ENCODE peak calls at places on chromosome 15, in nine cellular contexts. One of them, this sample, is unnamed.

GRCh38 chr15:22888120-22888859 is 49.8 kb downstream of the NIPA2 start:
- DNase-seq in body of pancreas: no peak
- DNase-seq in spleen: no peak
- DNase-seq in ascending aorta: no peak
- DNase-seq in HCT116: no peak
- DNase-seq in cardiac fibroblast: peak; percentile 97
- DNase-seq in heart right ventricle: no peak
- DNase-seq in astrocyte of the spinal cord: peak; percentile 93
- DNase-seq in psoas muscle: no peak
- DNase-seq in this sample: peak; percentile 63

GRCh38 chr15:67761343-67761742 is 64.0 kb upstream of the SKOR1 start:
- DNase-seq in body of pancreas: no peak
- DNase-seq in psoas muscle: no peak
- DNase-seq in spleen: no peak
- DNase-seq in heart right ventricle: no peak
- DNase-seq in astrocyte of the spinal cord: no peak
- DNase-seq in HCT116: no peak
- DNase-seq in ascending aorta: no peak
- DNase-seq in cardiac fibroblast: no peak
- DNase-seq in this sample: no peak

GRCh38 chr15:88257311-88257901 is 867 bp upstream of the NTRK3 start:
- DNase-seq in heart right ventricle: no peak
- DNase-seq in cardiac fibroblast: no peak
- DNase-seq in psoas muscle: no peak
- DNase-seq in ascending aorta: no peak
- DNase-seq in spleen: no peak
- DNase-seq in HCT116: no peak
- DNase-seq in astrocyte of the spinal cord: no peak
- DNase-seq in body of pancreas: no peak
- DNase-seq in this sample: no peak

GRCh38 chr15:33218071-33218491 is 23.6 kb upstream of the FMN1 start:
- DNase-seq in cardiac fibroblast: no peak
- DNase-seq in ascending aorta: no peak
- DNase-seq in body of pancreas: no peak
- DNase-seq in HCT116: no peak
- DNase-seq in heart right ventricle: no peak
- DNase-seq in spleen: no peak
- DNase-seq in psoas muscle: no peak
- DNase-seq in astrocyte of the spinal cord: peak; percentile 85
- DNase-seq in this sample: no peak

GRCh38 chr15:65870889-65871533 is 1.7 kb downstream of the RAB11A start:
- DNase-seq in spleen: no peak
- DNase-seq in ascending aorta: no peak
- DNase-seq in heart right ventricle: no peak
- DNase-seq in body of pancreas: no peak
- DNase-seq in psoas muscle: no peak
- DNase-seq in astrocyte of the spinal cord: peak; percentile 54
- DNase-seq in cardiac fibroblast: peak; percentile 72
- DNase-seq in HCT116: no peak
- DNase-seq in this sample: no peak

GRCh38 chr15:64092864-64093626 is 593 bp downstream of the CIAO2A start:
- DNase-seq in heart right ventricle: peak; percentile 51
- DNase-seq in body of pancreas: peak; percentile 67
- DNase-seq in HCT116: no peak
- DNase-seq in cardiac fibroblast: peak; percentile 58
- DNase-seq in spleen: peak; percentile 88
- DNase-seq in ascending aorta: no peak
- DNase-seq in astrocyte of the spinal cord: peak; percentile 77
- DNase-seq in psoas muscle: peak; percentile 54
- DNase-seq in this sample: no peak

GRCh38 chr15:66193066-66193465 is 60.5 kb downstream of the MEGF11 start:
- DNase-seq in cardiac fibroblast: peak; percentile 16
- DNase-seq in psoas muscle: no peak
- DNase-seq in ascending aorta: no peak
- DNase-seq in HCT116: no peak
- DNase-seq in astrocyte of the spinal cord: no peak
- DNase-seq in heart right ventricle: no peak
- DNase-seq in body of pancreas: no peak
- DNase-seq in spleen: no peak
- DNase-seq in this sample: no peak

GRCh38 chr15:32705450-32705849 is 12.4 kb upstream of the GREM1 start:
- DNase-seq in HCT116: no peak
- DNase-seq in psoas muscle: no peak
- DNase-seq in astrocyte of the spinal cord: no peak
- DNase-seq in cardiac fibroblast: peak; percentile 65
- DNase-seq in ascending aorta: no peak
- DNase-seq in spleen: no peak
- DNase-seq in body of pancreas: no peak
- DNase-seq in heart right ventricle: no peak
- DNase-seq in this sample: no peak

GRCh38 chr15:80531388-80532184 is 127.4 kb downstream of the ARNT2 start:
- DNase-seq in psoas muscle: peak; percentile 40
- DNase-seq in body of pancreas: no peak
- DNase-seq in ascending aorta: no peak
- DNase-seq in astrocyte of the spinal cord: no peak
- DNase-seq in heart right ventricle: no peak
- DNase-seq in spleen: no peak
- DNase-seq in HCT116: no peak
- DNase-seq in cardiac fibroblast: no peak
- DNase-seq in this sample: no peak

GRCh38 chr15:78909791-78910228 is 35.0 kb downstream of the CTSH start:
- DNase-seq in psoas muscle: no peak
- DNase-seq in spleen: no peak
- DNase-seq in astrocyte of the spinal cord: peak; percentile 43
- DNase-seq in body of pancreas: no peak
- DNase-seq in HCT116: peak; percentile 10
- DNase-seq in cardiac fibroblast: peak; percentile 57
- DNase-seq in heart right ventricle: no peak
- DNase-seq in ascending aorta: no peak
- DNase-seq in this sample: no peak

GRCh38 chr15:74201656-74202420 is 749 bp downstream of the STRA6 start:
- DNase-seq in cardiac fibroblast: peak; percentile 69
- DNase-seq in ascending aorta: no peak
- DNase-seq in psoas muscle: no peak
- DNase-seq in heart right ventricle: no peak
- DNase-seq in astrocyte of the spinal cord: peak; percentile 94
- DNase-seq in spleen: no peak
- DNase-seq in body of pancreas: no peak
- DNase-seq in HCT116: no peak
- DNase-seq in this sample: no peak

GRCh38 chr15:32817570-32817969 is 99.8 kb downstream of the GREM1 start:
- DNase-seq in cardiac fibroblast: no peak
- DNase-seq in spleen: no peak
- DNase-seq in ascending aorta: no peak
- DNase-seq in astrocyte of the spinal cord: no peak
- DNase-seq in HCT116: no peak
- DNase-seq in body of pancreas: no peak
- DNase-seq in heart right ventricle: no peak
- DNase-seq in psoas muscle: no peak
- DNase-seq in this sample: no peak

GRCh38 chr15:80105193-80105984 is 45.9 kb downstream of the ZFAND6 start:
- DNase-seq in astrocyte of the spinal cord: peak; percentile 67
- DNase-seq in cardiac fibroblast: peak; percentile 66
- DNase-seq in heart right ventricle: no peak
- DNase-seq in HCT116: no peak
- DNase-seq in body of pancreas: no peak
- DNase-seq in psoas muscle: no peak
- DNase-seq in ascending aorta: no peak
- DNase-seq in spleen: no peak
- DNase-seq in this sample: peak; percentile 12

GRCh38 chr15:34616613-34617012 is 33.2 kb upstream of the GOLGA8B start:
- DNase-seq in spleen: no peak
- DNase-seq in heart right ventricle: no peak
- DNase-seq in ascending aorta: no peak
- DNase-seq in cardiac fibroblast: peak; percentile 65
- DNase-seq in body of pancreas: no peak
- DNase-seq in psoas muscle: no peak
- DNase-seq in HCT116: peak; percentile 38
- DNase-seq in astrocyte of the spinal cord: peak; percentile 40
- DNase-seq in this sample: no peak

GRCh38 chr15:85482896-85483295 is 102.5 kb downstream of the AKAP13 start:
- DNase-seq in ascending aorta: no peak
- DNase-seq in psoas muscle: no peak
- DNase-seq in astrocyte of the spinal cord: peak; percentile 87
- DNase-seq in HCT116: no peak
- DNase-seq in spleen: no peak
- DNase-seq in heart right ventricle: no peak
- DNase-seq in cardiac fibroblast: peak; percentile 80
- DNase-seq in body of pancreas: no peak
- DNase-seq in this sample: peak; percentile 54

GRCh38 chr15:71386448-71387236 is 271.4 kb downstream of the THSD4 start:
- DNase-seq in HCT116: no peak
- DNase-seq in cardiac fibroblast: peak; percentile 22
- DNase-seq in astrocyte of the spinal cord: peak; percentile 38
- DNase-seq in ascending aorta: no peak
- DNase-seq in spleen: no peak
- DNase-seq in heart right ventricle: no peak
- DNase-seq in psoas muscle: no peak
- DNase-seq in body of pancreas: no peak
- DNase-seq in this sample: no peak

GRCh38 chr15:100525894-100526512 is 2.7 kb downstream of the CERS3 start:
- DNase-seq in spleen: no peak
- DNase-seq in cardiac fibroblast: no peak
- DNase-seq in astrocyte of the spinal cord: no peak
- DNase-seq in body of pancreas: peak; percentile 84
- DNase-seq in HCT116: no peak
- DNase-seq in psoas muscle: peak; percentile 68
- DNase-seq in ascending aorta: peak; percentile 67
- DNase-seq in heart right ventricle: peak; percentile 63
- DNase-seq in this sample: no peak
- TF ChIP-seq CTCF in spleen: no peak
- TF ChIP-seq CTCF in cardiac fibroblast: no peak
- TF ChIP-seq CTCF in astrocyte of the spinal cord: no peak
- TF ChIP-seq CTCF in body of pancreas: no peak
- TF ChIP-seq CTCF in HCT116: no peak
- TF ChIP-seq CTCF in psoas muscle: no peak
- TF ChIP-seq CTCF in ascending aorta: no peak
- TF ChIP-seq CTCF in heart right ventricle: no peak
- TF ChIP-seq CTCF in this sample: no peak

DNA sequence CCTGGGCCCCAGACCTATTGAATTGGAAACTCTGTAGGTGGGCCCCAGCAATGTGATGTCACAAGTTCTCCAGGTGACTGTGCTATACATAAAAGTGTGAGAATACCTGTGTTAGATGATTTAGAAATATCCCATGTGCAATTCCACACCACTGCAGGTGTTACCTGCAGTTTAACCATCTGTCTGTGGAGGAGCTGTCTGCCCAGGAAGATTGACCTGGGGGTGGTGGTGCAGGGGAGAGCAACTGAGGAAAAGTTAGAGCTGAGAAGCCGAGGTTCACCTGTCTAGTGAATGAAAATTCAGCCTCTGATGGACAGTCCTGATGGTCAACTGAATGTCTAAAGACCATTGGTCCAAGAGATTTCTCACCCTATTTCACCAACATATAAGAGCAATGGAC is 132.2 kb upstream of the SLC24A5 start:
- DNase-seq in psoas muscle: no peak
- DNase-seq in body of pancreas: no peak
- DNase-seq in spleen: no peak
- DNase-seq in ascending aorta: no peak
- DNase-seq in heart right ventricle: no peak
- DNase-seq in cardiac fibroblast: no peak
- DNase-seq in astrocyte of the spinal cord: no peak
- DNase-seq in HCT116: no peak
- DNase-seq in this sample: no peak
- TF ChIP-seq CTCF in psoas muscle: no peak
- TF ChIP-seq CTCF in body of pancreas: no peak
- TF ChIP-seq CTCF in spleen: no peak
- TF ChIP-seq CTCF in ascending aorta: no peak
- TF ChIP-seq CTCF in heart right ventricle: no peak
- TF ChIP-seq CTCF in cardiac fibroblast: no peak
- TF ChIP-seq CTCF in astrocyte of the spinal cord: no peak
- TF ChIP-seq CTCF in HCT116: no peak
- TF ChIP-seq CTCF in this sample: no peak

GRCh38 chr15:75791337-75791713 is 51.9 kb upstream of the UBE2Q2 start:
- DNase-seq in psoas muscle: no peak
- DNase-seq in astrocyte of the spinal cord: no peak
- DNase-seq in spleen: peak; percentile 56
- DNase-seq in HCT116: no peak
- DNase-seq in cardiac fibroblast: no peak
- DNase-seq in body of pancreas: no peak
- DNase-seq in heart right ventricle: no peak
- DNase-seq in ascending aorta: peak; percentile 49
- DNase-seq in this sample: no peak
- TF ChIP-seq CTCF in psoas muscle: no peak
- TF ChIP-seq CTCF in astrocyte of the spinal cord: no peak
- TF ChIP-seq CTCF in spleen: no peak
- TF ChIP-seq CTCF in HCT116: no peak
- TF ChIP-seq CTCF in cardiac fibroblast: no peak
- TF ChIP-seq CTCF in body of pancreas: no peak
- TF ChIP-seq CTCF in heart right ventricle: no peak
- TF ChIP-seq CTCF in ascending aorta: no peak
- TF ChIP-seq CTCF in this sample: no peak

DNA sequence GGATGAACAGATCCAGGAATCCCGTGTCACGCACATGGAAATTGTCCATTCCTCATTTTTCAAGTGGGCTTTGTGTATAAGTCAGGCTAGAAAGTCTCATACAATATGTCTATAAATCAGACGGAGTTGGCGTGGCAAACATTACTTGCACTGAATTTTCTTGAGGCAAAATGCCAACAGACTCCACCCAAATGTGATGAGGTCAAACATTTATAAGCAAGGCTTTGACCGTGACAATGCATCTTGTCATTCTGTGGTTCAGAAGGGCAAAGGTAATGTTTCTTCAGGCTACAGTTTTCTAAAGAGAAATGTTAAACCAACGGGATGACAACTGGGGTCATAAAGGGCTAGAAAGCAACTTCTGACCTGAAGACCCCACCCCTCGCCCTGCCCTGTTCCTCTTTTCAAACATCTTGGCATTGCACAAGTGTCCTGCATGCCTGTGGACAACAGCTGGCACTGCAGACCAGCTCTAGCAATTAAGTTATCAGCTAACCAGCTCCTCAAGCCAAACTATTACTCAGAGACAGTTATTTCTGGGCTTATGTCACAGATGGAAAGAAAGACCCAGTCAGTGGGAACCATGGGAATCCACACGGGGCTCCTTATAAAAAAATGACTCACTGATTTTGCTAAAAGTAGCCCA is 36.5 kb upstream of the SPTBN5 start:
- DNase-seq in HCT116: peak; percentile 31
- DNase-seq in cardiac fibroblast: peak; percentile 95
- DNase-seq in spleen: no peak
- DNase-seq in psoas muscle: peak; percentile 65
- DNase-seq in heart right ventricle: no peak
- DNase-seq in ascending aorta: peak; percentile 88
- DNase-seq in body of pancreas: no peak
- DNase-seq in astrocyte of the spinal cord: peak; percentile 95
- DNase-seq in this sample: peak; percentile 87
- TF ChIP-seq CTCF in HCT116: no peak
- TF ChIP-seq CTCF in cardiac fibroblast: peak; percentile 27
- TF ChIP-seq CTCF in spleen: no peak
- TF ChIP-seq CTCF in psoas muscle: no peak
- TF ChIP-seq CTCF in heart right ventricle: peak; percentile 48
- TF ChIP-seq CTCF in ascending aorta: peak; percentile 55
- TF ChIP-seq CTCF in body of pancreas: no peak
- TF ChIP-seq CTCF in astrocyte of the spinal cord: peak; percentile 42
- TF ChIP-seq CTCF in this sample: peak; percentile 29